ENCODE peak calls at places on chromosomes 2 and 18, in four cellular contexts. U is cardiac muscle cell, J is endothelial cell, V is nephron progenitor cell. E is an unnamed sample.

GRCh38 chr2:20580690-20581437 is 70.0 kb downstream of the HS1BP3 start:
- DNase-seq in J (no peak), V (no peak), U (no peak), E (no peak)

GRCh38 chr18:35099911-35100310 is 58.7 kb downstream of the MAPRE2 start:
- DNase-seq in J (no peak), U (no peak), V (no peak), E (no peak)

GRCh38 chr18:3458952-3459853 is 9.2 kb downstream of the TGIF1 start:
- DNase-seq in V (no peak), U (peak; percentile 55), J (no peak), E (no peak)

GRCh38 chr18:60693426-60693825 is 320.9 kb upstream of the MC4R start:
- DNase-seq in U (no peak), V (no peak), J (no peak), E (no peak)

GRCh38 chr18:11310476-11311086 is 161.2 kb upstream of the PIEZO2 start:
- DNase-seq in J (peak; percentile 76), V (peak; percentile 75), U (peak; percentile 64), E (no peak)

GRCh38 chr2:225668606-225669266 is 269.2 kb downstream of the NYAP2 start:
- DNase-seq in U (peak; percentile 80), J (peak; percentile 25), V (peak; percentile 9), E (peak; percentile 51)

GRCh38 chr2:224039080-224039769 is at the start of gene SERPINE2:
- DNase-seq in V (peak; percentile 79), U (peak; percentile 62), J (peak; percentile 64), E (peak; percentile 43)

GRCh38 chr2:7014201-7014640 is 97.0 kb downstream of the RNF144A start:
- DNase-seq in V (no peak), J (peak; percentile 43), U (peak; percentile 51), E (no peak)

GRCh38 chr2:15677141-15677911 is 85.7 kb downstream of the DDX1 start:
- DNase-seq in U (peak; percentile 41), J (no peak), V (no peak), E (no peak)

GRCh38 chr2:160051374-160051800 is 11.0 kb downstream of the PLA2R1 start:
- DNase-seq in U (no peak), J (no peak), V (no peak), E (no peak)

GRCh38 chr2:205261631-205262030 is 420.7 kb upstream of the NRP2 start:
- DNase-seq in U (no peak), J (no peak), V (no peak), E (no peak)

GRCh38 chr2:157725856-157726255 is 97.2 kb upstream of the ACVR1C start:
- DNase-seq in U (no peak), J (no peak), V (no peak), E (no peak)

GRCh38 chr2:173754837-173755236 is 210.3 kb downstream of the SP3 start:
- DNase-seq in J (no peak), V (no peak), U (no peak), E (no peak)

GRCh38 chr2:206231669-206232286 is 42.7 kb upstream of the ZDBF2 start:
- DNase-seq in V (no peak), J (no peak), U (no peak), E (no peak)

GRCh38 chr2:191041418-191042161 is 27.6 kb upstream of the STAT1 start:
- DNase-seq in J (no peak), V (no peak), U (peak; percentile 33), E (no peak)

GRCh38 chr18:42614619-42615293 is 500.7 kb downstream of the RIT2 start:
- DNase-seq in U (peak; percentile 41), J (no peak), V (no peak), E (no peak)

GRCh38 chr18:65091737-65092329 is 659.0 kb upstream of the CDH7 start:
- DNase-seq in V (peak; percentile 13), J (peak; percentile 6), U (no peak), E (no peak)

GRCh38 chr18:48820483-48821250 is 130.1 kb downstream of the SMAD7 start:
- DNase-seq in J (no peak), U (no peak), V (no peak), E (no peak)

GRCh38 chr2:191386938-191387536 is 141.8 kb downstream of the MYO1B start:
- DNase-seq in J (no peak), V (no peak), U (peak; percentile 66), E (peak; percentile 37)

GRCh38 chr2:207157162-207157481 is 8.6 kb downstream of the KLF7 start:
- DNase-seq in J (no peak), U (no peak), V (no peak), E (no peak)

GRCh38 chr2:145066151-145066661 is 546.3 kb upstream of the ZEB2 start:
- DNase-seq in U (peak; percentile 64), V (no peak), J (no peak), E (no peak)

GRCh38 chr2:127726158-127726880 is 25.0 kb downstream of the SFT2D3 start:
- DNase-seq in U (no peak), J (no peak), V (no peak), E (no peak)

GRCh38 chr2:28398101-28398834 is 5.6 kb downstream of the FOSL2 start:
- DNase-seq in U (peak; percentile 77), V (no peak), J (no peak), E (no peak)

GRCh38 chr2:30412392-30413321 is 34.4 kb upstream of the LCLAT1 start:
- DNase-seq in J (no peak), V (no peak), U (peak; percentile 70), E (no peak)

GRCh38 chr2:240873805-240874714 is 5.4 kb downstream of the AGXT start:
- DNase-seq in J (no peak), V (peak; percentile 36), U (peak; percentile 28), E (no peak)

GRCh38 chr2:69517410-69517809 is 80.2 kb upstream of the NFU1 start:
- DNase-seq in V (no peak), U (peak; percentile 12), J (no peak), E (no peak)

GRCh38 chr2:205684871-205685313 is 2.6 kb downstream of the NRP2 start:
- DNase-seq in U (peak; percentile 41), V (peak; percentile 42), J (peak; percentile 33), E (no peak)

GRCh38 chr18:62781893-62782292 is 66.6 kb downstream of the PHLPP1 start:
- DNase-seq in V (no peak), U (peak; percentile 79), J (no peak), E (peak; percentile 54)

GRCh38 chr2:232721882-232722281 is 24.8 kb downstream of the GIGYF2 start:
- DNase-seq in U (no peak), V (no peak), J (no peak), E (no peak)

GRCh38 chr18:47265197-47265596 is 13.7 kb upstream of the SKOR2 start:
- DNase-seq in U (peak; percentile 31), V (no peak), J (no peak), E (no peak)

GRCh38 chr2:152950125-152950524 is 231.7 kb downstream of the ARL6IP6 start:
- DNase-seq in U (no peak), J (peak; percentile 52), V (peak; percentile 71), E (no peak)

GRCh38 chr2:44951124-44951523 is 9.6 kb downstream of the SIX3 start:
- DNase-seq in U (no peak), V (no peak), J (no peak), E (no peak)
- TF ChIP-seq CTCF in U (no peak), V (no peak), J (no peak), E (no peak)

DNA sequence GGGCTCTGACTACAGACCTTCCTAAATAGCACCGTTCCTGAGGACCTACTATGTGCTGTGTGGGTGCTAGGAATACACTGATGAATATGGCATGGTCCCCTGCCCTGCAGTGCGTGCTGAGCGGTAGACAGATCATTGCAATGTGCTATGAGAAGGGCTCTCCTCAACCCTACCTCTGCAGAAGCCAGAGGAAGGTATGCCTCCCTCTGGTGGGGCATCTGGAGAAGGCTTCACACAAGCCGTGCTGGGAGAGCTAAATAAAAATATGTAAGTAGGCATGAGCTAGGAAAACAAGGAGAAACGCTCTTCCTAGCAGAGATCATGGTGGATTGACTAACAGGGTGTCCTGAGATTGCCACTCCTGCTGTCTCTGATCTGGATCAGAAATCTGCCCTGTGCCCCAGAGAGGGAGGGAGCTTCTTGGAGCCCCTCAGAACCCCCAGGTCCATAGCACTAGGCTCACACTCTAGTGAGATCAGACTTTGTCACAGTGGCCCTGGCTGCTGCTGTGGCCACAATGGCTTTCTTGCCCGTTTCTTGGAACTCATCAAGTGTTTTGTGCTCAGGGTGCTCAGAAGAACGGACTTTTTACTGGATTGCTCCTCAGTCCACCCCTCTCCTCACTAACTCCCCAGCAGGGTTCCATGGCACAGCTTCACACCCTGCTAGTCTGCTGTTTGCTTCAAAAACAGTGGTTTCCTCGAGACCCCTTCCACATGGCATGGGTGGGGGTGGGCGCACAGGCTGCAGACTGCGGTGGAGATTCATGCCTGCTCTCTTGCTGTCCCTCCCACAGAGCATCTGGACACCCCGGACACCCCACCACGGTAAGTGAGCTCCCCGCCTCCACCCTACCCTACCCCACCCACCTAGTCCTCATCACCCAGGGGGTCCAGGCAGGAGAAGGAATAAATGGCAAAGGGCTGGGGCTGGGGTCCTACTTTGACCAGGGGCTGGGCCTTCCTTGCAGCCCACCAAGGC is 14.2 kb downstream of the SIGLEC15 start:
- DNase-seq in U (peak; percentile 85), J (peak; percentile 50), V (no peak), E (no peak)
- TF ChIP-seq CTCF in U (peak; percentile 79), J (peak; percentile 32), V (peak; percentile 28), E (peak; percentile 82)

GRCh38 chr18:66560092-66560491 is 43.8 kb downstream of the CDH19 start:
- DNase-seq in J (peak; percentile 34), U (peak; percentile 36), V (no peak), E (no peak)
- TF ChIP-seq CTCF in J (peak; percentile 33), U (peak; percentile 43), V (peak; percentile 43), E (no peak)

GRCh38 chr2:177484396-177484795 is 91.8 kb downstream of the AGPS start:
- DNase-seq in V (no peak), J (no peak), U (no peak), E (no peak)

GRCh38 chr2:177489719-177490301 is 97.2 kb downstream of the AGPS start:
- DNase-seq in U (peak; percentile 68), V (peak; percentile 6), J (peak; percentile 22), E (no peak)
- TF ChIP-seq CTCF in U (peak; percentile 62), V (peak; percentile 66), J (peak; percentile 76), E (peak; percentile 59)

DNA sequence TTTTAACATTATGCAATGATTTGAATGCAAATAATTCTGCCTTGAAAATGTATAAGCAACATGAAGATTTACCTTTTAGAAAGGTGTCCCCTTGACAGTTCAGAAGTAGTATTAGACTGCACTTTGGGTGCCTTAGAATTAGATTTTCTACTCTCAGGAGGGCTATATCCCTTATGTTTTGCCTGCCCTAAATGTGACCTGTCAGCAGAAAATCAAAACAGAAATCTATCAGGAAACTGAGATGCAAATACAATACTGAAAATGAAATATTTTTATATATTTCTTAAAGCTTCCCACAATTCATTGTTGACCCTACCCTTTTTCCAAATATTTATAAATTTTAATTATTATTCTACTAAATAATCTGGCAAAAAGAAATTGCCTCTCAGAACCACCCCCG is 61.5 kb downstream of the TRIP12 start:
- DNase-seq in U (no peak), J (no peak), V (no peak), E (no peak)
- TF ChIP-seq CTCF in U (no peak), J (no peak), V (no peak), E (no peak)

GRCh38 chr2:71235930-71236587 is 9.2 kb upstream of the PAIP2B start:
- DNase-seq in J (no peak), U (no peak), V (no peak), E (no peak)
- TF ChIP-seq CTCF in J (no peak), U (no peak), V (no peak), E (no peak)